ENCODE peak calls at places on chromosomes 6 and 20, in eight cellular contexts. A, O, P, L, D, W, N and E are unnamed samples.

GRCh38 chr6:98669371-98669770 is 165.0 kb upstream of the POU3F2 start:
- DNase-seq in A (no peak), O (no peak), P (no peak), L (no peak), D (no peak), W (no peak), N (no peak), E (no peak)

GRCh38 chr6:144546807-144547206 is 261.7 kb downstream of the UTRN start:
- DNase-seq in A (no peak), O (no peak), P (no peak), L (no peak), D (no peak), W (no peak), N (no peak), E (no peak)

GRCh38 chr6:82144852-82145332 is 102.7 kb downstream of the IBTK start:
- DNase-seq in A (peak; percentile 62), O (peak; percentile 75), P (peak; percentile 18), L (no peak), D (peak; percentile 37), W (peak; percentile 95), N (peak; percentile 91), E (peak; percentile 92)

GRCh38 chr6:139981810-139982550 is 607.5 kb upstream of the CITED2 start:
- DNase-seq in A (peak; percentile 59), O (no peak), P (no peak), L (no peak), D (no peak), W (peak; percentile 39), N (peak; percentile 61), E (peak; percentile 84)

GRCh38 chr20:11921326-11921725 is 3.6 kb downstream of the BTBD3 start:
- DNase-seq in A (no peak), O (no peak), P (no peak), L (no peak), D (no peak), W (no peak), N (no peak), E (no peak)

GRCh38 chr6:153090241-153090930 is 40.7 kb downstream of the RGS17 start:
- DNase-seq in A (no peak), O (no peak), P (no peak), L (no peak), D (no peak), W (peak; percentile 92), N (peak; percentile 90), E (peak; percentile 84)

GRCh38 chr20:20199338-20200160 is 147.2 kb downstream of the CFAP61 start:
- DNase-seq in A (no peak), O (no peak), P (no peak), L (no peak), D (no peak), W (no peak), N (no peak), E (no peak)

GRCh38 chr6:157150076-157150475 is 173.2 kb downstream of the TMEM242 start:
- DNase-seq in A (no peak), O (no peak), P (no peak), L (no peak), D (no peak), W (no peak), N (peak; percentile 92), E (peak; percentile 90)

GRCh38 chr6:146915671-146916127 is 288.5 kb upstream of the STXBP5 start:
- DNase-seq in A (no peak), O (no peak), P (no peak), L (no peak), D (no peak), W (peak; percentile 80), N (peak; percentile 64), E (peak; percentile 59)

GRCh38 chr6:53044071-53044470 is 21.1 kb upstream of the FBXO9 start:
- DNase-seq in A (no peak), O (no peak), P (no peak), L (no peak), D (no peak), W (no peak), N (peak; percentile 78), E (peak; percentile 66)

GRCh38 chr6:67009818-67010217 is 1302.8 kb upstream of the EYS start:
- DNase-seq in A (peak; percentile 38), O (no peak), P (no peak), L (no peak), D (no peak), W (no peak), N (no peak), E (no peak)

GRCh38 chr6:159981591-159982245 is 12.8 kb downstream of the IGF2R start:
- DNase-seq in A (no peak), O (peak; percentile 62), P (no peak), L (no peak), D (no peak), W (no peak), N (peak; percentile 89), E (peak; percentile 84)

GRCh38 chr20:53786445-53787267 is 193.0 kb upstream of the ZNF217 start:
- DNase-seq in A (peak; percentile 47), O (no peak), P (no peak), L (no peak), D (no peak), W (peak; percentile 70), N (no peak), E (no peak)

GRCh38 chr20:58043122-58043865 is 185.2 kb downstream of the ANKRD60 start:
- DNase-seq in A (peak; percentile 35), O (no peak), P (no peak), L (no peak), D (no peak), W (no peak), N (no peak), E (no peak)

GRCh38 chr6:136173519-136174507 is 76.3 kb downstream of the MTFR2 start:
- DNase-seq in A (no peak), O (peak; percentile 13), P (peak; percentile 30), L (no peak), D (no peak), W (no peak), N (peak; percentile 26), E (no peak)

GRCh38 chr6:156449128-156449527 is 328.1 kb upstream of the ARID1B start:
- DNase-seq in A (no peak), O (peak; percentile 42), P (no peak), L (no peak), D (no peak), W (peak; percentile 73), N (no peak), E (no peak)

GRCh38 chr6:64084201-64084663 is 448.6 kb downstream of the PHF3 start:
- DNase-seq in A (peak; percentile 70), O (no peak), P (no peak), L (no peak), D (no peak), W (no peak), N (no peak), E (no peak)

GRCh38 chr20:23326774-23327173 is 23.8 kb upstream of the NXT1 start:
- DNase-seq in A (no peak), O (no peak), P (no peak), L (peak; percentile 39), D (no peak), W (no peak), N (no peak), E (no peak)

GRCh38 chr6:37653933-37654565 is 43.6 kb downstream of the MDGA1 start:
- DNase-seq in A (peak; percentile 53), O (no peak), P (no peak), L (no peak), D (no peak), W (no peak), N (no peak), E (peak; percentile 39)

GRCh38 chr6:35396991-35397390 is 54.6 kb downstream of the PPARD start:
- DNase-seq in A (no peak), O (peak; percentile 44), P (no peak), L (no peak), D (no peak), W (peak; percentile 96), N (peak; percentile 34), E (peak; percentile 36)

GRCh38 chr20:19978511-19979210 is 38.5 kb upstream of the NAA20 start:
- DNase-seq in A (no peak), O (peak; percentile 32), P (peak; percentile 32), L (no peak), D (no peak), W (no peak), N (no peak), E (no peak)

GRCh38 chr6:64013061-64013410 is 377.4 kb downstream of the PHF3 start:
- DNase-seq in A (no peak), O (no peak), P (no peak), L (no peak), D (no peak), W (no peak), N (no peak), E (peak; percentile 21)

GRCh38 chr20:46963196-46963529 is 68.5 kb downstream of the EYA2 start:
- DNase-seq in A (no peak), O (no peak), P (no peak), L (peak; percentile 73), D (no peak), W (no peak), N (no peak), E (no peak)

GRCh38 chr6:42726026-42726425 is 3.6 kb upstream of the PRPH2 start:
- DNase-seq in A (no peak), O (no peak), P (no peak), L (no peak), D (no peak), W (no peak), N (no peak), E (no peak)
- H3K4me3 ChIP-seq in A (no peak overlapping the region), O (no peak overlapping the region), P (no peak overlapping the region), L (no peak overlapping the region), D (no peak overlapping the region), W (no peak overlapping the region), N (peak overlapping the region; percentile 72), E (no peak overlapping the region)

DNA sequence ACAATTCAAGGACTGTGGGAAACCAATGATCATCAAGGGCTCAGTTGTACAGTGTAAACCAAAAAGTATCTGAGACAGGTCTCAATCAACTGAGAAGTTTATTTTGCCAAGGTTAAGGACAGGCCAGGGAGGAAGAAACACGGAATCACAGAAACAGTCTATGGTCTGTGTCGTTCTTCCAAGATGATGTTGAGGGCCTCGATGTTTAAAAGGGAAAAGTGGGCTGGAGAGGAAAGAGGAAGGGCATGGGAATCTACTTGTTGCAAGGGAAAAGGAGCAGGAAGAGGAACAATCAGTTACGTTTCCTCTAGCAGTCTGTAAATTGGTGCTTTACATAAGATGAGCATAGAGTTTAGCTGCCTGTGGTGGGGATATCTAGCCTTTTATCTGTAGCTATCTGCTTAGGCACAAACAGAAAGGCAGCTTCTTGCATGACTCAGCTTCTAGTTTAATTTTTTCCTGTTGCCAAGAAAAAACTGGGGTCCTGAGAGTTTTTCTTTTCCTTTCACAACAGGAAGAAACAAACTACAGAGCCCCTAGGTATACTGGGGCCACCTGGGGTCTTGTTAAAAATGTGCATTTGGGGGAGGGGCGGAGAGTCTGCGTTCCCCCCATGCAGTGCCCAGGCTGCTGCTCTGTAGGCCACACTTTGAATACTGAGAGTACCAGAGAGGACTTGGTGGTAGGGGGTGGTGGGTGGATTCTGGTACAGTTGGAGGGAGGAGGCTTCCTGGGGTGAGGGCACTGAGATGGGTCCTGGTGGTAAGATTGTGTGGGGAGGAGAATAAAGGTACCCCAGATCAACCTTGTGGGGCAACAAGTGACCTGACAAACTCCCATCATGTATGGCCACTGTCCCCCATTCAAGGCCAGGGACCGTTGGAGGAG is 35.3 kb upstream of the EZR start:
- DNase-seq in A (no peak), O (peak; percentile 8), P (no peak), L (no peak), D (no peak), W (peak; percentile 46), N (peak; percentile 87), E (peak; percentile 41)
- TF ChIP-seq CTCF in A (no peak), O (no peak), P (no peak), L (no peak), D (no peak), W (no peak), N (no peak), E (no peak)

GRCh38 chr6:34239240-34239825 is 2.7 kb downstream of the HMGA1 start:
- DNase-seq in A (no peak), O (no peak), P (no peak), L (no peak), D (no peak), W (no peak), N (no peak), E (no peak)
- H3K4me3 ChIP-seq in A (no peak overlapping the region), O (no peak overlapping the region), P (no peak overlapping the region), L (no peak overlapping the region), D (no peak overlapping the region), W (no peak overlapping the region), N (peak overlapping the region; percentile 56), E (peak overlapping the region; percentile 68)

GRCh38 chr6:31738048-31738979 is 1.5 kb upstream of the MSH5 start:
- DNase-seq in A (peak; percentile 94), O (peak; percentile 82), P (no peak), L (peak; percentile 81), D (no peak), W (peak; percentile 77), N (peak; percentile 84), E (peak; percentile 91)
- TF ChIP-seq CTCF in A (peak; percentile 19), O (peak; percentile 44), P (no peak), L (peak; percentile 46), D (no peak), W (peak; percentile 34), N (peak; percentile 34), E (peak; percentile 33)